ENCODE peak calls at places on chromosome 13, in eight cellular contexts. V is NCI-H1417; J is coronary artery; G is nucleus accumbens; X is stimulated activated CD4-positive, alpha-beta T cell treated with anti-CD3 and anti-CD28 coated beads, Interleukin-2, amount 100 ng/mL, for 48 hours; Q is activated naive CD4-positive, alpha-beta T cell treated with anti-CD3 and anti-CD28 coated beads for 36 hours; M is ovary; E is central memory CD4-positive, alpha-beta T cell. Z is an unnamed sample.

GRCh38 chr13:110644892-110645521 is 29.7 kb downstream of the NAXD start:
- DNase-seq in V (no peak), J (no peak), G (peak; percentile 22), X (peak; percentile 14), Q (peak; percentile 63), M (no peak), E (peak; percentile 49), Z (peak; percentile 37)

GRCh38 chr13:70424928-70425327 is 316.7 kb upstream of the KLHL1 start:
- DNase-seq in V (no peak), J (no peak), G (no peak), X (no peak), Q (no peak), M (no peak), E (no peak), Z (no peak)

GRCh38 chr13:72221276-72221962 is 354.4 kb upstream of the DACH1 start:
- DNase-seq in V (no peak), J (no peak), G (no peak), X (no peak), Q (no peak), M (no peak), E (no peak), Z (peak; percentile 18)

GRCh38 chr13:34578471-34578870 is 363.6 kb upstream of the NBEA start:
- DNase-seq in V (no peak), J (no peak), G (no peak), X (no peak), Q (no peak), M (no peak), E (no peak), Z (peak; percentile 83)

GRCh38 chr13:23513460-23513859 is 56.8 kb upstream of the TNFRSF19 start:
- DNase-seq in V (no peak), J (no peak), G (no peak), X (no peak), Q (no peak), M (no peak), E (no peak), Z (no peak)

GRCh38 chr13:45747071-45747470 is 45.0 kb downstream of the CBY2 start:
- DNase-seq in V (no peak), J (no peak), G (no peak), X (no peak), Q (no peak), M (no peak), E (no peak), Z (no peak)

GRCh38 chr13:40087021-40088002 is 431.9 kb downstream of the COG6 start:
- DNase-seq in V (peak; percentile 18), J (no peak), G (no peak), X (no peak), Q (no peak), M (no peak), E (no peak), Z (no peak)

GRCh38 chr13:50805805-50806204 is 37.7 kb downstream of the DLEU7 start:
- DNase-seq in V (no peak), J (no peak), G (no peak), X (no peak), Q (no peak), M (no peak), E (no peak), Z (peak; percentile 49)

GRCh38 chr13:69579351-69579750 is 528.3 kb upstream of the ATXN8OS start:
- DNase-seq in V (no peak), J (no peak), G (no peak), X (no peak), Q (no peak), M (no peak), E (no peak), Z (no peak)

GRCh38 chr13:51644649-51645048 is 60.4 kb downstream of the WDFY2 start:
- DNase-seq in V (no peak), J (no peak), G (no peak), X (no peak), Q (no peak), M (no peak), E (no peak), Z (peak; percentile 39)

GRCh38 chr13:107458269-107458668 is 757.1 kb downstream of the LIG4 start:
- DNase-seq in V (peak; percentile 14), J (no peak), G (no peak), X (no peak), Q (no peak), M (no peak), E (no peak), Z (no peak)

GRCh38 chr13:78997902-78998654 is 339.1 kb upstream of the OBI1 start:
- DNase-seq in V (no peak), J (no peak), G (no peak), X (no peak), Q (no peak), M (no peak), E (no peak), Z (no peak)

GRCh38 chr13:60013166-60013565 is 150.6 kb downstream of the DIAPH3 start:
- DNase-seq in V (no peak), J (no peak), G (no peak), X (no peak), Q (no peak), M (no peak), E (no peak), Z (no peak)

GRCh38 chr13:67078062-67078461 is 152.1 kb downstream of the PCDH9 start:
- DNase-seq in V (no peak), J (no peak), G (no peak), X (no peak), Q (no peak), M (no peak), E (no peak), Z (no peak)

GRCh38 chr13:42116225-42116624 is 67.8 kb downstream of the DGKH start:
- DNase-seq in V (no peak), J (no peak), G (no peak), X (no peak), Q (no peak), M (no peak), E (no peak), Z (no peak)

GRCh38 chr13:110116072-110116487 is 190.9 kb downstream of the COL4A1 start:
- DNase-seq in V (no peak), J (peak; percentile 68), G (no peak), X (peak; percentile 57), Q (peak; percentile 67), M (peak; percentile 36), E (peak; percentile 28), Z (peak; percentile 83)

GRCh38 chr13:103040006-103040405 is 26.2 kb downstream of the SLC10A2 start:
- DNase-seq in V (no peak), J (no peak), G (no peak), X (no peak), Q (no peak), M (no peak), E (no peak), Z (no peak)

Z was measured in adipocyte.